ENCODE peak calls at places on chromosome 6, in eight cellular contexts. H, Q, J, K, B, G, I and S are unnamed samples.
A peak's percentile ranks its signal among the peaks of the same experiment; 100 is the strongest.

GRCh38 chr6:84764332-84765049 is at the start of gene TBX18:
- DNase-seq in K (peak; percentile 27), H (peak; percentile 87), I (no peak), Q (no peak), J (peak; percentile 100), B (peak; percentile 98), G (peak; percentile 95), S (no peak)

GRCh38 chr6:6559994-6560393 is 28.5 kb upstream of the LY86 start:
- DNase-seq in G (no peak), H (no peak), B (no peak), K (no peak), Q (no peak), I (no peak), J (no peak), S (no peak)

GRCh38 chr6:35419431-35419830 is 32.7 kb upstream of the FANCE start:
- DNase-seq in K (no peak), G (peak; percentile 91), H (no peak), J (peak; percentile 95), B (no peak), Q (peak; percentile 12), I (no peak), S (no peak)

GRCh38 chr6:167571550-167571949 is 246.7 kb downstream of the TTLL2 start:
- DNase-seq in G (no peak), H (no peak), J (no peak), B (no peak), Q (no peak), K (no peak), I (no peak), S (no peak)

GRCh38 chr6:75458895-75459294 is 34.7 kb downstream of the FILIP1 start:
- DNase-seq in I (no peak), Q (no peak), B (peak; percentile 39), K (no peak), G (peak; percentile 90), H (no peak), J (peak; percentile 91), S (no peak)

GRCh38 chr6:157774153-157775135 is 48.6 kb upstream of the SNX9 start:
- DNase-seq in I (no peak), B (no peak), H (no peak), J (no peak), Q (no peak), G (no peak), K (no peak), S (no peak)

GRCh38 chr6:37882724-37883413 is 63.3 kb downstream of the ZFAND3 start:
- DNase-seq in I (no peak), H (no peak), B (peak; percentile 51), G (peak; percentile 84), Q (no peak), K (no peak), J (peak; percentile 94), S (no peak)

GRCh38 chr6:167450631-167451030 is 125.7 kb downstream of the TTLL2 start:
- DNase-seq in G (no peak), K (no peak), H (peak; percentile 60), B (no peak), I (no peak), J (no peak), Q (no peak), S (no peak)

GRCh38 chr6:43491750-43492661 is 14.6 kb downstream of the TJAP1 start:
- DNase-seq in H (peak; percentile 86), G (peak; percentile 74), Q (no peak), J (peak; percentile 77), B (no peak), K (no peak), I (no peak), S (no peak)

GRCh38 chr6:69936674-69937363 is 70.5 kb downstream of the COL19A1 start:
- DNase-seq in G (peak; percentile 36), B (peak; percentile 5), Q (no peak), H (no peak), J (no peak), I (no peak), K (no peak), S (no peak)

GRCh38 chr6:17178754-17179153 is 76.9 kb downstream of the STMND1 start:
- DNase-seq in Q (no peak), I (no peak), H (no peak), G (no peak), B (no peak), K (no peak), J (no peak), S (no peak)

GRCh38 chr6:27684264-27685211 is 211.6 kb upstream of the ZNF184 start:
- DNase-seq in I (no peak), Q (peak; percentile 20), K (peak; percentile 98), J (peak; percentile 86), B (no peak), G (peak; percentile 67), H (peak; percentile 56), S (peak; percentile 75)

GRCh38 chr6:16420715-16421461 is 182.5 kb downstream of the GMPR start:
- DNase-seq in B (peak; percentile 87), K (no peak), G (peak; percentile 93), J (peak; percentile 77), Q (no peak), I (no peak), H (no peak), S (peak; percentile 97)

GRCh38 chr6:54059683-54060082 is 51.6 kb upstream of the MLIP start:
- DNase-seq in Q (no peak), G (no peak), J (no peak), K (no peak), I (no peak), H (no peak), B (no peak), S (no peak)

GRCh38 chr6:93351222-93351621 is 68.1 kb downstream of the EPHA7 start:
- DNase-seq in Q (no peak), K (no peak), H (no peak), B (no peak), I (no peak), G (no peak), J (no peak), S (no peak)

GRCh38 chr6:125826695-125827463 is 36.1 kb downstream of the NCOA7 start:
- DNase-seq in K (no peak), B (no peak), H (no peak), G (no peak), J (no peak), Q (no peak), I (no peak), S (no peak)

GRCh38 chr6:23983691-23984090 is 142.3 kb upstream of the NRSN1 start:
- DNase-seq in G (no peak), B (no peak), H (no peak), I (no peak), Q (no peak), K (no peak), J (no peak), S (no peak)

GRCh38 chr6:38522322-38522721 is 117.4 kb downstream of the BTBD9 start:
- DNase-seq in Q (no peak), K (no peak), G (peak; percentile 96), H (no peak), I (no peak), B (no peak), J (peak; percentile 84), S (no peak)

GRCh38 chr6:11356404-11357155 is 124.1 kb upstream of the NEDD9 start:
- DNase-seq in H (peak; percentile 70), I (no peak), G (no peak), Q (no peak), J (no peak), B (no peak), K (no peak), S (no peak)

GRCh38 chr6:134267917-134268361 is 50.0 kb downstream of the SGK1 start:
- DNase-seq in B (no peak), Q (no peak), K (no peak), I (no peak), G (no peak), J (no peak), H (no peak), S (no peak)

GRCh38 chr6:121627761-121628160 is 192.3 kb downstream of the GJA1 start:
- DNase-seq in Q (no peak), J (no peak), H (no peak), G (no peak), I (no peak), B (no peak), K (no peak), S (no peak)

GRCh38 chr6:129817332-129817731 is 43.8 kb downstream of the TMEM244 start:
- DNase-seq in J (no peak), B (no peak), K (no peak), Q (no peak), G (no peak), I (no peak), H (no peak), S (no peak)

GRCh38 chr6:147699637-147700036 is 191.1 kb downstream of the SAMD5 start:
- DNase-seq in J (peak; percentile 57), B (peak; percentile 39), G (peak; percentile 54), K (no peak), H (no peak), Q (no peak), I (no peak), S (no peak)

GRCh38 chr6:82331031-82331773 is 32.4 kb upstream of the TPBG start:
- DNase-seq in B (peak; percentile 74), J (peak; percentile 62), K (peak; percentile 15), Q (no peak), I (no peak), G (peak; percentile 28), H (no peak), S (no peak)

GRCh38 chr6:168132531-168133184 is 53.6 kb upstream of the FRMD1 start:
- DNase-seq in B (peak; percentile 67), H (peak; percentile 57), G (peak; percentile 51), K (no peak), I (no peak), Q (no peak), J (peak; percentile 80), S (no peak)

GRCh38 chr6:163588211-163588919 is 173.8 kb downstream of the QKI start:
- DNase-seq in Q (no peak), B (peak; percentile 13), J (peak; percentile 55), K (no peak), I (no peak), H (no peak), G (peak; percentile 74), S (no peak)

GRCh38 chr6:155100087-155100486 is 105.0 kb downstream of the TIAM2 start:
- DNase-seq in B (no peak), H (no peak), J (no peak), Q (no peak), I (no peak), K (no peak), G (no peak), S (no peak)

GRCh38 chr6:35016417-35017221 is 124.5 kb downstream of the TCP11 start:
- DNase-seq in H (no peak), I (no peak), Q (no peak), K (no peak), B (no peak), J (peak; percentile 87), G (peak; percentile 93), S (no peak)

GRCh38 chr6:129345890-129346289 is 364.1 kb downstream of the ARHGAP18 start:
- DNase-seq in Q (no peak), G (peak; percentile 73), H (no peak), K (no peak), J (peak; percentile 38), I (no peak), B (peak; percentile 71), S (no peak)

GRCh38 chr6:151400473-151400872 is 9.1 kb upstream of the ZBTB2 start:
- DNase-seq in B (peak; percentile 51), K (no peak), H (no peak), G (no peak), I (no peak), J (peak; percentile 45), Q (no peak), S (no peak)

GRCh38 chr6:135675862-135676261 is 175.6 kb upstream of the PDE7B start:
- DNase-seq in K (peak; percentile 4), I (peak; percentile 1), H (no peak), Q (peak; percentile 12), B (no peak), J (peak; percentile 79), G (peak; percentile 59), S (peak; percentile 4)